ENCODE peak calls at places on chromosomes 1 and 21, in eight cellular contexts. V is fibroblast of the conjunctiva, Z is brain pericyte, C is GM23338, F is HCEC 1CT, M is NCI-H1092 treated with DMSO at 0.1 percent for 48 hours, H is progenitor cell of endocrine pancreas, Y is EH. U is an unnamed sample.

GRCh38 chr21:38768385-38769071 is 37.2 kb upstream of the ETS2 start:
- DNase-seq in V (peak), Z (peak), C (no peak), F (peak), M (no peak), H (no peak), Y (peak), U (no peak)

GRCh38 chr1:201219481-201220387 is 29.1 kb downstream of the IGFN1 start:
- DNase-seq in V (no peak), Z (no peak), C (no peak), F (no peak), M (no peak), H (no peak), Y (no peak), U (peak)

GRCh38 chr1:211118407-211119102 is 15.4 kb downstream of the KCNH1 start:
- DNase-seq in V (no peak), Z (no peak), C (no peak), F (no peak), M (no peak), H (no peak), Y (peak), U (peak)

GRCh38 chr1:3611170-3612019 is at the start of gene MEGF6:
- DNase-seq in V (no peak), Z (no peak), C (peak), F (no peak), M (peak), H (peak), Y (peak), U (peak)

GRCh38 chr1:21318714-21319159 is 28.5 kb upstream of the ECE1 start:
- DNase-seq in V (no peak), Z (peak), C (no peak), F (no peak), M (no peak), H (no peak), Y (peak), U (peak)

GRCh38 chr1:234994411-234995295 is 134.0 kb downstream of the TOMM20 start:
- DNase-seq in V (no peak), Z (no peak), C (no peak), F (no peak), M (no peak), H (no peak), Y (no peak), U (no peak)

GRCh38 chr1:39305555-39305954 is 101.1 kb downstream of the MACF1 start:
- DNase-seq in V (no peak), Z (no peak), C (no peak), F (no peak), M (no peak), H (no peak), Y (peak), U (peak)

GRCh38 chr1:24393892-24394291 is 19.7 kb downstream of the STPG1 start:
- DNase-seq in V (no peak), Z (no peak), C (no peak), F (peak), M (no peak), H (no peak), Y (peak), U (peak)

GRCh38 chr1:9213956-9214355 is 20.6 kb upstream of the H6PD start:
- DNase-seq in V (no peak), Z (no peak), C (no peak), F (no peak), M (no peak), H (no peak), Y (no peak), U (no peak)

GRCh38 chr1:203228670-203229069 is 803 bp downstream of the CHIT1 start:
- DNase-seq in V (no peak), Z (no peak), C (no peak), F (no peak), M (no peak), H (no peak), Y (no peak), U (no peak)

GRCh38 chr1:156616463-156616862 is 2.8 kb upstream of the HAPLN2 start:
- DNase-seq in V (no peak), Z (no peak), C (no peak), F (no peak), M (peak), H (no peak), Y (peak), U (peak)

GRCh38 chr1:189693140-189693539 is 784.5 kb downstream of the BRINP3 start:
- DNase-seq in V (no peak), Z (no peak), C (no peak), F (peak), M (no peak), H (no peak), Y (no peak), U (peak)

GRCh38 chr1:116962976-116963639 is 38.5 kb upstream of the CD101 start:
- DNase-seq in V (no peak), Z (no peak), C (no peak), F (no peak), M (no peak), H (no peak), Y (no peak), U (no peak)

GRCh38 chr1:209404577-209404976 is 178.9 kb upstream of the CAMK1G start:
- DNase-seq in V (no peak), Z (no peak), C (no peak), F (peak), M (no peak), H (no peak), Y (no peak), U (no peak)

GRCh38 chr1:64934115-64934880 is 32.1 kb downstream of the JAK1 start:
- DNase-seq in V (peak), Z (peak), C (no peak), F (peak), M (no peak), H (no peak), Y (peak), U (no peak)

GRCh38 chr21:42096593-42096992 is 25.5 kb downstream of the UMODL1 start:
- DNase-seq in V (no peak), Z (no peak), C (no peak), F (no peak), M (no peak), H (no peak), Y (peak), U (no peak)

GRCh38 chr1:77281491-77282186 is at the start of gene AK5:
- DNase-seq in V (no peak), Z (no peak), C (peak), F (peak), M (peak), H (peak), Y (peak), U (peak)

GRCh38 chr1:212482352-212483153 is 49.8 kb downstream of the NENF start:
- DNase-seq in V (peak), Z (no peak), C (no peak), F (no peak), M (no peak), H (no peak), Y (peak), U (no peak)

GRCh38 chr1:150971583-150972416 is 2.8 kb downstream of the CERS2 start:
- DNase-seq in V (no peak), Z (no peak), C (peak), F (peak), M (no peak), H (no peak), Y (peak), U (peak)

GRCh38 chr21:38914531-38915385 is 109.0 kb downstream of the ETS2 start:
- DNase-seq in V (no peak), Z (no peak), C (peak), F (no peak), M (peak), H (no peak), Y (no peak), U (peak)

GRCh38 chr21:17427157-17427556 is 85.7 kb upstream of the CXADR start:
- DNase-seq in V (no peak), Z (no peak), C (no peak), F (no peak), M (no peak), H (no peak), Y (no peak), U (no peak)

GRCh38 chr1:177862916-177863315 is 106.9 kb downstream of the SEC16B start:
- DNase-seq in V (no peak), Z (no peak), C (no peak), F (peak), M (no peak), H (no peak), Y (peak), U (no peak)

GRCh38 chr1:31637915-31638673 is 6.6 kb downstream of the PEF1 start:
- DNase-seq in V (no peak), Z (no peak), C (no peak), F (no peak), M (no peak), H (no peak), Y (no peak), U (peak)

GRCh38 chr21:14454642-14455009 is 71.7 kb upstream of the HSPA13 start:
- DNase-seq in V (no peak), Z (no peak), C (no peak), F (no peak), M (no peak), H (no peak), Y (no peak), U (no peak)

GRCh38 chr1:115654125-115654524 is 12.4 kb downstream of the VANGL1 start:
- DNase-seq in V (no peak), Z (no peak), C (no peak), F (no peak), M (no peak), H (no peak), Y (no peak), U (no peak)

GRCh38 chr21:44695641-44696040 is 1.3 kb upstream of the KRTAP10-12 start:
- DNase-seq in V (no peak), Z (no peak), C (no peak), F (no peak), M (no peak), H (no peak), Y (no peak), U (no peak)

GRCh38 chr21:45822429-45823099 is 159.0 kb upstream of the COL6A1 start:
- DNase-seq in V (no peak), Z (no peak), C (peak), F (no peak), M (no peak), H (no peak), Y (no peak), U (no peak)

GRCh38 chr1:229370601-229371021 is 27.8 kb upstream of the CCSAP start:
- DNase-seq in V (no peak), Z (no peak), C (no peak), F (no peak), M (peak), H (no peak), Y (peak), U (peak)

GRCh38 chr1:22527122-22527521 is 36.2 kb upstream of the EPHA8 start:
- DNase-seq in V (no peak), Z (no peak), C (no peak), F (no peak), M (no peak), H (no peak), Y (no peak), U (no peak)

GRCh38 chr1:113192980-113193379 is 120.0 kb downstream of the LRIG2 start:
- DNase-seq in V (no peak), Z (no peak), C (no peak), F (no peak), M (no peak), H (no peak), Y (no peak), U (no peak)

GRCh38 chr1:11869650-11870207 is 11.0 kb upstream of the NPPB start:
- DNase-seq in V (no peak), Z (no peak), C (no peak), F (no peak), M (no peak), H (no peak), Y (no peak), U (no peak)

GRCh38 chr1:67973061-67973460 is 77.4 kb downstream of the DIRAS3 start:
- DNase-seq in V (no peak), Z (no peak), C (no peak), F (peak), M (no peak), H (no peak), Y (peak), U (no peak)

GRCh38 chr1:6979003-6979577 is 193.8 kb downstream of the CAMTA1 start:
- DNase-seq in V (no peak), Z (no peak), C (no peak), F (no peak), M (no peak), H (no peak), Y (no peak), U (no peak)

GRCh38 chr21:45517249-45518065 is 24.8 kb downstream of the SLC19A1 start:
- DNase-seq in V (no peak), Z (no peak), C (no peak), F (peak), M (no peak), H (no peak), Y (no peak), U (no peak)

GRCh38 chr1:11654571-11655262 is at the start of gene FBXO44:
- DNase-seq in V (no peak), Z (no peak), C (peak), F (peak), M (no peak), H (no peak), Y (peak), U (peak)

GRCh38 chr1:156995412-156995811 is 50.1 kb downstream of the ARHGEF11 start:
- DNase-seq in V (no peak), Z (no peak), C (no peak), F (no peak), M (no peak), H (no peak), Y (no peak), U (no peak)